ENCODE peak calls at places on chromosomes 7 and 10, in ten cellular contexts. One of them, this sample, is unnamed.

GRCh38 chr10:125933693-125934092 is 37.3 kb downstream of the FANK1 start:
- DNase-seq in endothelial cell of umbilical vein: no peak
- DNase-seq in tibial nerve: no peak
- DNase-seq in heart left ventricle: no peak
- DNase-seq in IMR-90: no peak
- DNase-seq in A549: no peak
- DNase-seq in body of pancreas: no peak
- DNase-seq in NB4: no peak
- DNase-seq in GM12892: no peak
- DNase-seq in sigmoid colon: no peak
- DNase-seq in this sample: no peak

GRCh38 chr10:132703305-132704007 is 82.5 kb downstream of the NKX6-2 start:
- DNase-seq in NB4: no peak
- DNase-seq in sigmoid colon: peak
- DNase-seq in tibial nerve: no peak
- DNase-seq in heart left ventricle: peak
- DNase-seq in A549: no peak
- DNase-seq in body of pancreas: no peak
- DNase-seq in endothelial cell of umbilical vein: no peak
- DNase-seq in GM12892: no peak
- DNase-seq in IMR-90: no peak
- DNase-seq in this sample: no peak

GRCh38 chr7:28703054-28703765 is 254.9 kb downstream of the TRIL start:
- DNase-seq in tibial nerve: no peak
- DNase-seq in GM12892: no peak
- DNase-seq in NB4: no peak
- DNase-seq in endothelial cell of umbilical vein: no peak
- DNase-seq in heart left ventricle: no peak
- DNase-seq in sigmoid colon: no peak
- DNase-seq in A549: no peak
- DNase-seq in IMR-90: no peak
- DNase-seq in body of pancreas: no peak
- DNase-seq in this sample: no peak

GRCh38 chr10:76736392-76736791 is 901.2 kb downstream of the KCNMA1 start:
- DNase-seq in NB4: no peak
- DNase-seq in sigmoid colon: no peak
- DNase-seq in body of pancreas: no peak
- DNase-seq in endothelial cell of umbilical vein: no peak
- DNase-seq in A549: no peak
- DNase-seq in heart left ventricle: no peak
- DNase-seq in IMR-90: no peak
- DNase-seq in GM12892: no peak
- DNase-seq in tibial nerve: no peak
- DNase-seq in this sample: no peak

GRCh38 chr7:16130127-16131110 is 290.9 kb downstream of the CRPPA start:
- DNase-seq in A549: no peak
- DNase-seq in endothelial cell of umbilical vein: peak
- DNase-seq in body of pancreas: no peak
- DNase-seq in heart left ventricle: no peak
- DNase-seq in sigmoid colon: no peak
- DNase-seq in IMR-90: peak
- DNase-seq in GM12892: no peak
- DNase-seq in tibial nerve: no peak
- DNase-seq in NB4: no peak
- DNase-seq in this sample: no peak

GRCh38 chr10:6201511-6201975 is 1.2 kb upstream of the PFKFB3 start:
- DNase-seq in tibial nerve: peak
- DNase-seq in endothelial cell of umbilical vein: peak
- DNase-seq in A549: peak
- DNase-seq in heart left ventricle: peak
- DNase-seq in IMR-90: peak
- DNase-seq in sigmoid colon: peak
- DNase-seq in NB4: peak
- DNase-seq in body of pancreas: peak
- DNase-seq in GM12892: peak
- DNase-seq in this sample: peak

GRCh38 chr10:15419279-15419874 is 48.3 kb upstream of the FAM171A1 start:
- DNase-seq in sigmoid colon: no peak
- DNase-seq in A549: peak
- DNase-seq in heart left ventricle: no peak
- DNase-seq in body of pancreas: peak
- DNase-seq in GM12892: no peak
- DNase-seq in tibial nerve: no peak
- DNase-seq in IMR-90: peak
- DNase-seq in NB4: peak
- DNase-seq in endothelial cell of umbilical vein: peak
- DNase-seq in this sample: no peak

GRCh38 chr10:101839002-101839401 is 4.6 kb downstream of the KCNIP2 start:
- DNase-seq in A549: no peak
- DNase-seq in tibial nerve: no peak
- DNase-seq in GM12892: no peak
- DNase-seq in NB4: no peak
- DNase-seq in heart left ventricle: no peak
- DNase-seq in body of pancreas: no peak
- DNase-seq in IMR-90: no peak
- DNase-seq in sigmoid colon: no peak
- DNase-seq in endothelial cell of umbilical vein: no peak
- DNase-seq in this sample: no peak

GRCh38 chr7:115004121-115004520 is 82.2 kb downstream of the MDFIC start:
- DNase-seq in endothelial cell of umbilical vein: no peak
- DNase-seq in sigmoid colon: no peak
- DNase-seq in NB4: no peak
- DNase-seq in IMR-90: peak
- DNase-seq in GM12892: no peak
- DNase-seq in body of pancreas: no peak
- DNase-seq in A549: peak
- DNase-seq in heart left ventricle: no peak
- DNase-seq in tibial nerve: no peak
- DNase-seq in this sample: no peak

GRCh38 chr10:3828404-3829192 is 43.6 kb upstream of the KLF6 start:
- DNase-seq in A549: no peak
- DNase-seq in IMR-90: peak
- DNase-seq in tibial nerve: no peak
- DNase-seq in sigmoid colon: peak
- DNase-seq in NB4: peak
- DNase-seq in body of pancreas: no peak
- DNase-seq in endothelial cell of umbilical vein: peak
- DNase-seq in GM12892: peak
- DNase-seq in heart left ventricle: peak
- DNase-seq in this sample: no peak

GRCh38 chr7:73893342-73894101 is 32.6 kb downstream of the TMEM270 start:
- DNase-seq in endothelial cell of umbilical vein: no peak
- DNase-seq in tibial nerve: peak
- DNase-seq in IMR-90: peak
- DNase-seq in sigmoid colon: peak
- DNase-seq in body of pancreas: no peak
- DNase-seq in heart left ventricle: peak
- DNase-seq in NB4: no peak
- DNase-seq in A549: no peak
- DNase-seq in GM12892: no peak
- DNase-seq in this sample: no peak

GRCh38 chr7:21140622-21141021 is 287.3 kb upstream of the SP4 start:
- DNase-seq in heart left ventricle: no peak
- DNase-seq in endothelial cell of umbilical vein: no peak
- DNase-seq in tibial nerve: no peak
- DNase-seq in sigmoid colon: no peak
- DNase-seq in body of pancreas: no peak
- DNase-seq in NB4: no peak
- DNase-seq in A549: no peak
- DNase-seq in GM12892: no peak
- DNase-seq in IMR-90: no peak
- DNase-seq in this sample: no peak

GRCh38 chr7:21135437-21135836 is 292.4 kb upstream of the SP4 start:
- DNase-seq in NB4: no peak
- DNase-seq in sigmoid colon: no peak
- DNase-seq in IMR-90: no peak
- DNase-seq in tibial nerve: no peak
- DNase-seq in GM12892: no peak
- DNase-seq in body of pancreas: no peak
- DNase-seq in A549: no peak
- DNase-seq in endothelial cell of umbilical vein: no peak
- DNase-seq in heart left ventricle: no peak
- DNase-seq in this sample: no peak

GRCh38 chr7:21137640-21138039 is 290.2 kb upstream of the SP4 start:
- DNase-seq in A549: no peak
- DNase-seq in NB4: no peak
- DNase-seq in sigmoid colon: no peak
- DNase-seq in endothelial cell of umbilical vein: no peak
- DNase-seq in body of pancreas: no peak
- DNase-seq in heart left ventricle: no peak
- DNase-seq in tibial nerve: no peak
- DNase-seq in GM12892: no peak
- DNase-seq in IMR-90: no peak
- DNase-seq in this sample: no peak

GRCh38 chr7:21134631-21135030 is 293.3 kb upstream of the SP4 start:
- DNase-seq in NB4: no peak
- DNase-seq in tibial nerve: no peak
- DNase-seq in IMR-90: no peak
- DNase-seq in body of pancreas: no peak
- DNase-seq in A549: no peak
- DNase-seq in endothelial cell of umbilical vein: no peak
- DNase-seq in heart left ventricle: no peak
- DNase-seq in GM12892: no peak
- DNase-seq in sigmoid colon: no peak
- DNase-seq in this sample: no peak
- TF ChIP-seq POLR2A in NB4: no peak
- TF ChIP-seq POLR2A in tibial nerve: no peak
- TF ChIP-seq POLR2A in IMR-90: no peak
- TF ChIP-seq POLR2A in body of pancreas: no peak
- TF ChIP-seq POLR2A in A549: no peak
- TF ChIP-seq POLR2A in endothelial cell of umbilical vein: no peak
- TF ChIP-seq POLR2A in heart left ventricle: no peak
- TF ChIP-seq POLR2A in GM12892: no peak
- TF ChIP-seq POLR2A in sigmoid colon: no peak
- TF ChIP-seq POLR2A in this sample: no peak

GRCh38 chr10:69334258-69335062 is 56.2 kb downstream of the HK1 start:
- DNase-seq in GM12892: no peak
- DNase-seq in endothelial cell of umbilical vein: no peak
- DNase-seq in heart left ventricle: no peak
- DNase-seq in NB4: no peak
- DNase-seq in tibial nerve: no peak
- DNase-seq in A549: no peak
- DNase-seq in IMR-90: no peak
- DNase-seq in sigmoid colon: no peak
- DNase-seq in body of pancreas: no peak
- DNase-seq in this sample: no peak
- TF ChIP-seq POLR2A in GM12892: no peak
- TF ChIP-seq POLR2A in endothelial cell of umbilical vein: no peak
- TF ChIP-seq POLR2A in heart left ventricle: no peak
- TF ChIP-seq POLR2A in NB4: no peak
- TF ChIP-seq POLR2A in tibial nerve: no peak
- TF ChIP-seq POLR2A in A549: peak
- TF ChIP-seq POLR2A in IMR-90: no peak
- TF ChIP-seq POLR2A in sigmoid colon: no peak
- TF ChIP-seq POLR2A in body of pancreas: no peak
- TF ChIP-seq POLR2A in this sample: no peak

GRCh38 chr7:69645683-69646082 is 47.4 kb downstream of the AUTS2 start:
- DNase-seq in IMR-90: no peak
- DNase-seq in heart left ventricle: no peak
- DNase-seq in GM12892: no peak
- DNase-seq in body of pancreas: no peak
- DNase-seq in NB4: no peak
- DNase-seq in tibial nerve: no peak
- DNase-seq in sigmoid colon: no peak
- DNase-seq in endothelial cell of umbilical vein: no peak
- DNase-seq in A549: no peak
- DNase-seq in this sample: no peak

GRCh38 chr7:69643708-69644445 is 45.6 kb downstream of the AUTS2 start:
- DNase-seq in heart left ventricle: no peak
- DNase-seq in tibial nerve: no peak
- DNase-seq in GM12892: no peak
- DNase-seq in sigmoid colon: no peak
- DNase-seq in A549: no peak
- DNase-seq in NB4: no peak
- DNase-seq in IMR-90: no peak
- DNase-seq in body of pancreas: no peak
- DNase-seq in endothelial cell of umbilical vein: no peak
- DNase-seq in this sample: no peak

GRCh38 chr7:69638674-69639073 is 40.4 kb downstream of the AUTS2 start:
- DNase-seq in IMR-90: no peak
- DNase-seq in sigmoid colon: no peak
- DNase-seq in A549: no peak
- DNase-seq in body of pancreas: no peak
- DNase-seq in tibial nerve: no peak
- DNase-seq in endothelial cell of umbilical vein: no peak
- DNase-seq in NB4: no peak
- DNase-seq in GM12892: no peak
- DNase-seq in heart left ventricle: no peak
- DNase-seq in this sample: no peak

GRCh38 chr7:69640216-69640615 is 41.9 kb downstream of the AUTS2 start:
- DNase-seq in GM12892: no peak
- DNase-seq in IMR-90: no peak
- DNase-seq in endothelial cell of umbilical vein: no peak
- DNase-seq in sigmoid colon: no peak
- DNase-seq in heart left ventricle: no peak
- DNase-seq in A549: no peak
- DNase-seq in tibial nerve: no peak
- DNase-seq in body of pancreas: no peak
- DNase-seq in NB4: no peak
- DNase-seq in this sample: no peak

DNA sequence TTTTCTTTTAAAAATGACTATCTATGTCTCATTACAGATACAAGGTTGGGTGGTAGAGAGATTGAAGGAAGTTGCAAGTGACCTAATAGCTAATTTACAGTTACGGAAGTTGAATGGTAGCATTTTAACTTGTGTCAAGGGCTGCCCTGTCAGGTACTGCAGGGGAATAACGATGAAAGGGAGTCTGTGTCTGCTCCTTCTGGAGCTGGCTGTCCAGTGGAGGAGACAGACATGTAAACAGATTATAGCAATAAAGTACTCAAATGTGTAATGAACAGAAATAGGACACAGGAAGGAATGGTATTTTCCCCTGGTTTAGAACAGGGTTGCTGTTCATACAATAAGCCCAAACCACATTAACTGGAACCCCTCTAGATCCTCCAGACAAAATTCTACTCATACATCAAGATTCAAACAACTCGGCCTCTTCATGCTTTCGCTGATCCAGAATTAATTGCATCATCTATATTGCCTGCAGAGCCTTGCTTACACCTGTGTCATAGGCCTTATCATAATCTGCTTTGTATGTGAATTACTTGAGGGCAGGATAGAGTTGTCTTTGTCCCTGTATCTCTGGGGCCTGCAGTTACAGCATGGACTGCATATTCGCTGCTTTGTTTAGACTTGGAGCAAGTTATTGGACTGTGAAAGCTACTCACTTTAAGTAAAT is 42.8 kb downstream of the AUTS2 start:
- DNase-seq in sigmoid colon: no peak
- DNase-seq in A549: no peak
- DNase-seq in body of pancreas: no peak
- DNase-seq in endothelial cell of umbilical vein: no peak
- DNase-seq in GM12892: no peak
- DNase-seq in tibial nerve: no peak
- DNase-seq in IMR-90: no peak
- DNase-seq in NB4: no peak
- DNase-seq in heart left ventricle: no peak
- DNase-seq in this sample: no peak
- TF ChIP-seq POLR2A in sigmoid colon: no peak
- TF ChIP-seq POLR2A in A549: no peak
- TF ChIP-seq POLR2A in body of pancreas: no peak
- TF ChIP-seq POLR2A in endothelial cell of umbilical vein: no peak
- TF ChIP-seq POLR2A in GM12892: no peak
- TF ChIP-seq POLR2A in tibial nerve: no peak
- TF ChIP-seq POLR2A in IMR-90: no peak
- TF ChIP-seq POLR2A in NB4: no peak
- TF ChIP-seq POLR2A in heart left ventricle: no peak
- TF ChIP-seq POLR2A in this sample: no peak

GRCh38 chr7:158828343-158829020 is 827 bp downstream of the ESYT2 start:
- DNase-seq in body of pancreas: peak
- DNase-seq in NB4: peak
- DNase-seq in A549: peak
- DNase-seq in tibial nerve: peak
- DNase-seq in sigmoid colon: peak
- DNase-seq in heart left ventricle: peak
- DNase-seq in endothelial cell of umbilical vein: no peak
- DNase-seq in IMR-90: no peak
- DNase-seq in GM12892: peak
- DNase-seq in this sample: no peak
- TF ChIP-seq POLR2A in body of pancreas: no peak
- TF ChIP-seq POLR2A in NB4: no peak
- TF ChIP-seq POLR2A in A549: no peak
- TF ChIP-seq POLR2A in tibial nerve: no peak
- TF ChIP-seq POLR2A in sigmoid colon: no peak
- TF ChIP-seq POLR2A in heart left ventricle: no peak
- TF ChIP-seq POLR2A in endothelial cell of umbilical vein: no peak
- TF ChIP-seq POLR2A in IMR-90: no peak
- TF ChIP-seq POLR2A in GM12892: no peak
- TF ChIP-seq POLR2A in this sample: no peak

This sample was measured in H54.